ENCODE peak calls at places on chromosomes 13 and 19, in six cellular contexts. J is stomach, F is heart right ventricle, T is kidney epithelial cell, D is lung, C is progenitor cell of endocrine pancreas. I is an unnamed sample.

GRCh38 chr13:113945857-113946408 is 27.9 kb downstream of the C13orf46 start:
- DNase-seq in J (no peak), D (no peak), F (no peak), T (no peak), C (no peak), I (no peak)

GRCh38 chr13:19838726-19839342 is 24.6 kb downstream of the ZMYM5 start:
- DNase-seq in C (no peak), D (no peak), T (no peak), J (no peak), F (no peak), I (no peak)

GRCh38 chr19:54470991-54471782 is 1.9 kb downstream of the CDC42EP5 start:
- DNase-seq in J (peak; percentile 62), D (no peak), T (no peak), F (peak; percentile 66), C (no peak), I (no peak)

GRCh38 chr19:13208131-13208963 is 58.1 kb downstream of the IER2 start:
- DNase-seq in D (peak; percentile 40), J (peak; percentile 33), T (no peak), F (peak; percentile 80), C (no peak), I (no peak)

GRCh38 chr13:76955236-76955635 is 6.9 kb downstream of the ACOD1 start:
- DNase-seq in F (no peak), C (no peak), J (no peak), D (no peak), T (no peak), I (no peak)

GRCh38 chr13:48653074-48654054 is at the start of gene CYSLTR2:
- DNase-seq in C (no peak), J (no peak), F (peak; percentile 24), D (no peak), T (peak; percentile 34), I (no peak)

GRCh38 chr19:4851551-4852290 is 15.7 kb downstream of the PLIN3 start:
- DNase-seq in C (peak; percentile 68), F (peak; percentile 70), T (peak; percentile 88), D (peak; percentile 72), J (peak; percentile 72), I (peak; percentile 75)

GRCh38 chr13:31638577-31638976 is 100.7 kb upstream of the RXFP2 start:
- DNase-seq in D (no peak), F (peak; percentile 8), J (no peak), T (no peak), C (no peak), I (no peak)

GRCh38 chr19:58334691-58335249 is 8.0 kb downstream of the ZSCAN22 start:
- DNase-seq in T (no peak), J (no peak), F (no peak), D (no peak), C (no peak), I (no peak)

GRCh38 chr13:37797606-37798005 is 72.0 kb downstream of the TRPC4 start:
- DNase-seq in D (no peak), T (no peak), C (no peak), J (no peak), F (no peak), I (no peak)

GRCh38 chr19:6020972-6021805 is 43.2 kb upstream of the RANBP3 start:
- DNase-seq in D (no peak), T (no peak), F (no peak), J (peak; percentile 56), C (no peak), I (no peak)
- TF ChIP-seq CTCF in D (no peak), T (no peak), F (no peak), J (no peak), C (peak; percentile 33), I (no peak)

GRCh38 chr13:29521336-29521735 is 74.2 kb downstream of the SLC7A1 start:
- DNase-seq in J (no peak), F (no peak), D (no peak), T (no peak), C (no peak), I (no peak)

GRCh38 chr13:29523199-29523931 is 72.1 kb downstream of the SLC7A1 start:
- DNase-seq in J (no peak), D (no peak), T (no peak), C (no peak), F (peak; percentile 60), I (no peak)

GRCh38 chr13:29520671-29521070 is 74.8 kb downstream of the SLC7A1 start:
- DNase-seq in J (no peak), D (no peak), C (no peak), F (no peak), T (no peak), I (no peak)

GRCh38 chr13:29524176-29524575 is 71.3 kb downstream of the SLC7A1 start:
- DNase-seq in T (no peak), F (peak; percentile 69), D (no peak), C (no peak), J (no peak), I (no peak)

GRCh38 chr13:29522044-29522685 is 73.3 kb downstream of the SLC7A1 start:
- DNase-seq in D (no peak), T (no peak), J (no peak), C (no peak), F (no peak), I (no peak)
- TF ChIP-seq CTCF in D (no peak), T (no peak), J (no peak), C (no peak), F (no peak), I (no peak)

GRCh38 chr13:112063309-112063626 is 3.7 kb upstream of the SOX1 start:
- DNase-seq in J (no peak), T (no peak), D (no peak), C (no peak), F (no peak), I (no peak)

GRCh38 chr13:112063807-112064206 is 3.1 kb upstream of the SOX1 start:
- DNase-seq in C (no peak), T (no peak), F (no peak), D (no peak), J (no peak), I (no peak)

GRCh38 chr13:112062047-112062618 is 4.8 kb upstream of the SOX1 start:
- DNase-seq in T (no peak), F (no peak), D (no peak), J (no peak), C (no peak), I (no peak)

GRCh38 chr13:112061367-112062046 is 5.4 kb upstream of the SOX1 start:
- DNase-seq in D (no peak), C (no peak), J (no peak), F (no peak), T (no peak), I (no peak)

DNA sequence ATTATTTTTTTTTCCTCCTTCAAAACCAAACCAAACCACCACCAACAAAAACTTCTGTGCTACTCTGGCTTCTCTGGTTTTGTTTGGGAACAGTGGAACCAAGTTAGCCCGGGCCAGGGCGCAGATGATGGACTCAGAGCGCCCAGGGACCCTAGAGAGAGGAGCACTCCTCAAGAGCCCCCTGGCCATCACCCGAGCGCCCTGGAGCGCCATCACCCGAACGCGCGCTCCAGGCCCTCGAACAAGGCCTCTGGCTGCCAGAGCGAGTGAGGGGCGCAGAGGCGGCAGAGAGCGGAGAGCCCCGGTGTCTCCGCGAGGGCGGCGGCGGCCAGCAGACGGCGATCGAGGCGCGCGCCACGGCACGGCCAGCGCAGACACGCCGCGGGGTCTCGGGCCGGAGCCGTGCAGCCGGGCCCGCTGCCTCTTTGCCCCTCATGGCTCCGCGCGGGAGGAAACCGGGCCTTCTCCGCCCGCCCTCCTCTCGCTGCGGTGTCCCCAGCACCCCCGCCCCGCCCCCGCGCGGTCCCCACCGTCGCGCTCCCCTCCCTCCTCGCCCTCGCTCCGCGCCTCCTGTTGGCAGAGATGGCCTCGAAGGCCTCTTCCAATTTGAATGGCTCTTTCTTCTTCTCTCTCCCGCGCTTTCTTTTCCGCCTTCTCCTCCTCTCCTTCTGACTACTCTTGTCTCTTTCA is 4.2 kb upstream of the SOX1 start:
- DNase-seq in T (no peak), C (peak; percentile 65), F (no peak), D (no peak), J (no peak), I (no peak)
- TF ChIP-seq CTCF in T (no peak), C (peak; percentile 80), F (no peak), D (no peak), J (no peak), I (no peak)

DNA sequence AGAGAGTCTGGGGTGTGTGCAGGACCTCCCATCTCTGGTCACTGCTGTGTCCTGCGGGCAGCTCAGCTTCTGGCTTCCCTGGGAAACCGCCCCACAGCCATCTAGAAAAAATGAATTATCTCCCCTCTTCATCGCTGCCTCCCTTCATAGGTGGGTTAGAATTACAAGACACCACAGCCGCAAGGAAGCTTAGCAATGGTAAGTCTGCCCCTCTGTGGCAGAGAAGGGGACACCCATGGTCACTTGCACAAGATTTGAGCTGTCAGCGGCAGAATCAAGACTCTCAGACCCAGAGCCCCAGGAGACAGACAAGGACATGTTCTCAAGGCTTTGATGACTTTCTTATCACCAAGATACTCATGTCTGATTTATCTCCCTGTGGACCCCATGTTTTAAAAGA is 110.8 kb upstream of the PABPC3 start:
- DNase-seq in J (no peak), D (no peak), F (no peak), C (no peak), T (no peak), I (no peak)
- TF ChIP-seq CTCF in J (no peak), D (no peak), F (no peak), C (peak; percentile 30), T (no peak), I (no peak)

GRCh38 chr13:51805313-51805712 is 1.4 kb upstream of the DHRS12 start:
- DNase-seq in T (no peak), J (no peak), F (no peak), C (no peak), D (no peak), I (no peak)

GRCh38 chr13:51803018-51803417 is 945 bp downstream of the DHRS12 start:
- DNase-seq in D (no peak), T (no peak), J (no peak), C (no peak), F (no peak), I (no peak)

GRCh38 chr13:51802601-51803000 is 1.4 kb downstream of the DHRS12 start:
- DNase-seq in F (no peak), J (no peak), T (no peak), D (no peak), C (no peak), I (no peak)

GRCh38 chr13:51804295-51805172 is 571 bp upstream of the DHRS12 start:
- DNase-seq in C (no peak), T (no peak), F (peak; percentile 50), J (peak; percentile 42), D (no peak), I (no peak)

DNA sequence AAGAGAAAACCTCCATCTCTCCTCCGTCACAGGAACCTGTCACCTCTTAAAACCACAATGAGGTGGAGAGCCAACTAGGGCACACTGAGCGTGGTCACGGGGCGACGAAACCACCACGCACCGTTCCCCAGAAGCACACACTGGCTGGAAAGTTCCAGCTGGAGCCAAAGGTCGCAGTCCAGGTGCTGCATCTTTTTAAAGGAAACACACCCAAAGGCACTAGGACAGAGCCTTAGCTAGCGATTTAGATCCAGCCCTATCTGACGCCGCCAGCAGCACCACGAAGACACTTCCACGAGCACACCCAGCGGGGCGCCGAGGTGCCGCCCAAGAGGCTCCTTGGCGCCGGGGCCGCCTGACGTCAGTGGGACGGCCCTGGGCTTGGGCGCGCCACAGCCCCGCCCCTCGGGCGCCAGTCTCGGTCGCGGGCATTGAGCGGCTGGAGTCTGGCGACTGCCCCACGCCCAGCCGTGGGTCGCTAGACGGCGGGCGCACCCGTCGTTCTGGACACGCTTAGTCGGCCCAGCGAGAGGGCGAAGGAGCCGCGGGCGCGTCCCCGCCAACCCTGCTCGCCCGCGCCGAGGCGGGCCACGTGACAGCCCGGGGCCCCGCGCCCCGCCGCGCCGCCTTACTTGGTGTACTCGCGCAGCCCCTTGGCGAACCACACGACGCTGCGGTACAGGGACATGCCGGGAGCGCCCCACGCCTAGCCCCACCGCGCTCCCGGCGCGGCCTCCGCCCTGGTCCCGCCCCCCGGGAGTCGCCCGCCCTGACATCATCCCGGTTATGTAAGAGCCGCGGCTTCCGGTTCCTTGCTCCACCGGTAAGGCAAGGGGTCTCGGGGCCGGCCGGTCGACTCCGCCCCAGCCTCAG is at the start of gene DHRS12:
- DNase-seq in F (peak; percentile 95), C (peak; percentile 62), J (peak; percentile 93), T (no peak), D (peak; percentile 91), I (peak; percentile 71)
- TF ChIP-seq CTCF in F (no peak), C (peak; percentile 17), J (no peak), T (no peak), D (no peak), I (no peak)

I was measured in omental fat pad.